ENCODE peak calls at places on chromosomes 12 and 14, in seven cellular contexts. One of them, this sample, is unnamed. For H3K36me3, the result is how much of the 10 kb centered on the place peaks cover.

GRCh38 chr12:8508224-8508623 is 5.1 kb upstream of the CLEC4D start:
- DNase-seq in tibial nerve: no peak
- DNase-seq in fibroblast of lung: no peak
- DNase-seq in neural progenitor cell: no peak
- DNase-seq in HCT116: no peak
- DNase-seq in GM12878: no peak
- DNase-seq in astrocyte: no peak
- DNase-seq in this sample: no peak

GRCh38 chr12:52280319-52280795 is 5.9 kb downstream of the KRT86 start:
- DNase-seq in fibroblast of lung: peak
- DNase-seq in HCT116: peak
- DNase-seq in neural progenitor cell: no peak
- DNase-seq in astrocyte: peak
- DNase-seq in tibial nerve: peak
- DNase-seq in GM12878: no peak
- DNase-seq in this sample: peak

GRCh38 chr14:69716483-69717187 is 50.3 kb upstream of the SRSF5 start:
- DNase-seq in neural progenitor cell: no peak
- DNase-seq in fibroblast of lung: peak
- DNase-seq in tibial nerve: no peak
- DNase-seq in HCT116: no peak
- DNase-seq in GM12878: no peak
- DNase-seq in astrocyte: peak
- DNase-seq in this sample: peak

GRCh38 chr14:95222870-95223398 is 65.6 kb upstream of the DICER1 start:
- DNase-seq in neural progenitor cell: no peak
- DNase-seq in GM12878: no peak
- DNase-seq in tibial nerve: no peak
- DNase-seq in HCT116: no peak
- DNase-seq in fibroblast of lung: peak
- DNase-seq in astrocyte: peak
- DNase-seq in this sample: no peak

GRCh38 chr12:124475295-124476010 is 92.0 kb downstream of the NCOR2 start:
- DNase-seq in astrocyte: no peak
- DNase-seq in tibial nerve: no peak
- DNase-seq in neural progenitor cell: no peak
- DNase-seq in fibroblast of lung: no peak
- DNase-seq in HCT116: no peak
- DNase-seq in GM12878: no peak
- DNase-seq in this sample: no peak

GRCh38 chr12:95215925-95216324 is 1.3 kb downstream of the FGD6 start:
- DNase-seq in HCT116: no peak
- DNase-seq in neural progenitor cell: no peak
- DNase-seq in tibial nerve: no peak
- DNase-seq in fibroblast of lung: peak
- DNase-seq in GM12878: no peak
- DNase-seq in astrocyte: peak
- DNase-seq in this sample: no peak

GRCh38 chr12:52279683-52280318 is 5.4 kb downstream of the KRT86 start:
- DNase-seq in fibroblast of lung: peak
- DNase-seq in GM12878: no peak
- DNase-seq in neural progenitor cell: peak
- DNase-seq in tibial nerve: no peak
- DNase-seq in astrocyte: peak
- DNase-seq in HCT116: no peak
- DNase-seq in this sample: no peak

GRCh38 chr12:77894548-77894947 is 63.9 kb downstream of the NAV3 start:
- DNase-seq in fibroblast of lung: no peak
- DNase-seq in GM12878: no peak
- DNase-seq in neural progenitor cell: no peak
- DNase-seq in astrocyte: no peak
- DNase-seq in HCT116: no peak
- DNase-seq in tibial nerve: no peak
- DNase-seq in this sample: no peak

GRCh38 chr14:104209985-104210520 is 71.7 kb downstream of the KIF26A start:
- DNase-seq in neural progenitor cell: no peak
- DNase-seq in GM12878: no peak
- DNase-seq in tibial nerve: no peak
- DNase-seq in HCT116: no peak
- DNase-seq in fibroblast of lung: no peak
- DNase-seq in astrocyte: no peak
- DNase-seq in this sample: no peak

GRCh38 chr14:73242274-73242960 is 5.1 kb downstream of the PAPLN start:
- DNase-seq in fibroblast of lung: no peak
- DNase-seq in tibial nerve: no peak
- DNase-seq in astrocyte: no peak
- DNase-seq in neural progenitor cell: no peak
- DNase-seq in GM12878: peak
- DNase-seq in HCT116: no peak
- DNase-seq in this sample: peak

GRCh38 chr12:49777800-49778748 is 36.7 kb downstream of the TMBIM6 start:
- DNase-seq in astrocyte: peak
- DNase-seq in neural progenitor cell: peak
- DNase-seq in GM12878: no peak
- DNase-seq in HCT116: peak
- DNase-seq in tibial nerve: no peak
- DNase-seq in fibroblast of lung: peak
- DNase-seq in this sample: peak

GRCh38 chr12:13487326-13487725 is 290.8 kb downstream of the EMP1 start:
- DNase-seq in tibial nerve: no peak
- DNase-seq in HCT116: no peak
- DNase-seq in neural progenitor cell: no peak
- DNase-seq in GM12878: no peak
- DNase-seq in fibroblast of lung: no peak
- DNase-seq in astrocyte: no peak
- DNase-seq in this sample: no peak

GRCh38 chr14:69261761-69262331 is 1.9 kb downstream of the GALNT16 start:
- DNase-seq in neural progenitor cell: peak
- DNase-seq in HCT116: no peak
- DNase-seq in astrocyte: no peak
- DNase-seq in fibroblast of lung: no peak
- DNase-seq in tibial nerve: no peak
- DNase-seq in GM12878: no peak
- DNase-seq in this sample: no peak

GRCh38 chr12:120353556-120354317 is 15.2 kb downstream of the MSI1 start:
- DNase-seq in GM12878: no peak
- DNase-seq in fibroblast of lung: no peak
- DNase-seq in astrocyte: no peak
- DNase-seq in tibial nerve: no peak
- DNase-seq in neural progenitor cell: no peak
- DNase-seq in HCT116: no peak
- DNase-seq in this sample: no peak

GRCh38 chr14:61713724-61714437 is 18.6 kb downstream of the HIF1A start:
- DNase-seq in GM12878: no peak
- DNase-seq in astrocyte: no peak
- DNase-seq in HCT116: no peak
- DNase-seq in fibroblast of lung: no peak
- DNase-seq in neural progenitor cell: no peak
- DNase-seq in tibial nerve: no peak
- DNase-seq in this sample: no peak

GRCh38 chr12:122080149-122081107 is 1.9 kb downstream of the MLXIP start:
- DNase-seq in tibial nerve: peak
- DNase-seq in astrocyte: peak
- DNase-seq in HCT116: no peak
- DNase-seq in GM12878: no peak
- DNase-seq in fibroblast of lung: peak
- DNase-seq in neural progenitor cell: peak
- DNase-seq in this sample: peak

GRCh38 chr14:71354142-71354541 is 446.9 kb downstream of the PCNX1 start:
- DNase-seq in astrocyte: no peak
- DNase-seq in neural progenitor cell: no peak
- DNase-seq in fibroblast of lung: no peak
- DNase-seq in tibial nerve: no peak
- DNase-seq in HCT116: no peak
- DNase-seq in GM12878: no peak
- DNase-seq in this sample: no peak

GRCh38 chr12:72570601-72571000 is 298.4 kb downstream of the TRHDE start:
- DNase-seq in neural progenitor cell: peak
- DNase-seq in astrocyte: no peak
- DNase-seq in fibroblast of lung: no peak
- DNase-seq in GM12878: no peak
- DNase-seq in HCT116: peak
- DNase-seq in tibial nerve: no peak
- DNase-seq in this sample: no peak

GRCh38 chr14:54564071-54564798 is 2.7 kb upstream of the SAMD4A start:
- DNase-seq in tibial nerve: no peak
- DNase-seq in fibroblast of lung: peak
- DNase-seq in HCT116: no peak
- DNase-seq in GM12878: no peak
- DNase-seq in astrocyte: peak
- DNase-seq in neural progenitor cell: peak
- DNase-seq in this sample: no peak

GRCh38 chr12:122081108-122081696 is 2.6 kb downstream of the MLXIP start:
- DNase-seq in tibial nerve: no peak
- DNase-seq in GM12878: no peak
- DNase-seq in astrocyte: no peak
- DNase-seq in neural progenitor cell: no peak
- DNase-seq in fibroblast of lung: peak
- DNase-seq in HCT116: no peak
- DNase-seq in this sample: peak

GRCh38 chr14:101125719-101126375 is 222.3 kb upstream of the RTL1 start:
- DNase-seq in GM12878: no peak
- DNase-seq in neural progenitor cell: no peak
- DNase-seq in fibroblast of lung: no peak
- DNase-seq in HCT116: no peak
- DNase-seq in tibial nerve: no peak
- DNase-seq in astrocyte: no peak
- DNase-seq in this sample: no peak

GRCh38 chr12:116066381-116067230 is 210.9 kb downstream of the MED13L start:
- DNase-seq in neural progenitor cell: peak
- DNase-seq in GM12878: no peak
- DNase-seq in fibroblast of lung: peak
- DNase-seq in astrocyte: no peak
- DNase-seq in HCT116: peak
- DNase-seq in tibial nerve: no peak
- DNase-seq in this sample: peak

GRCh38 chr14:102870994-102871831 is 51.2 kb upstream of the AMN start:
- DNase-seq in GM12878: no peak
- DNase-seq in tibial nerve: no peak
- DNase-seq in astrocyte: no peak
- DNase-seq in neural progenitor cell: no peak
- DNase-seq in fibroblast of lung: no peak
- DNase-seq in HCT116: no peak
- DNase-seq in this sample: no peak

GRCh38 chr12:110382683-110383082 is 20.8 kb downstream of the ANAPC7 start:
- DNase-seq in neural progenitor cell: no peak
- DNase-seq in astrocyte: no peak
- DNase-seq in GM12878: no peak
- DNase-seq in HCT116: no peak
- DNase-seq in fibroblast of lung: no peak
- DNase-seq in tibial nerve: no peak
- DNase-seq in this sample: no peak

GRCh38 chr14:103604620-103605019 is 24.4 kb upstream of the KLC1 start:
- DNase-seq in tibial nerve: no peak
- DNase-seq in GM12878: no peak
- DNase-seq in fibroblast of lung: no peak
- DNase-seq in HCT116: no peak
- DNase-seq in astrocyte: no peak
- DNase-seq in neural progenitor cell: no peak
- DNase-seq in this sample: no peak

GRCh38 chr12:14885718-14886201 is at the start of gene MGP:
- DNase-seq in GM12878: no peak
- DNase-seq in HCT116: no peak
- DNase-seq in tibial nerve: peak
- DNase-seq in neural progenitor cell: no peak
- DNase-seq in astrocyte: peak
- DNase-seq in fibroblast of lung: peak
- DNase-seq in this sample: peak
- H3K4me3 ChIP-seq in GM12878: no peak
- H3K4me3 ChIP-seq in HCT116: no peak
- H3K4me3 ChIP-seq in tibial nerve: peak
- H3K4me3 ChIP-seq in neural progenitor cell: no peak
- H3K4me3 ChIP-seq in astrocyte: peak
- H3K4me3 ChIP-seq in fibroblast of lung: peak
- H3K4me3 ChIP-seq in this sample: no peak

GRCh38 chr14:37598973-37599526 is 3.6 kb downstream of the TTC6 start:
- DNase-seq in neural progenitor cell: peak
- DNase-seq in GM12878: no peak
- DNase-seq in fibroblast of lung: no peak
- DNase-seq in astrocyte: no peak
- DNase-seq in HCT116: no peak
- DNase-seq in tibial nerve: no peak
- DNase-seq in this sample: no peak
- H3K36me3 ChIP-seq in neural progenitor cell: under half
- H3K36me3 ChIP-seq in GM12878: under half
- H3K36me3 ChIP-seq in fibroblast of lung: under half
- H3K36me3 ChIP-seq in astrocyte: under half
- H3K36me3 ChIP-seq in HCT116: under half
- H3K36me3 ChIP-seq in tibial nerve: under half
- H3K36me3 ChIP-seq in this sample: under half

DNA sequence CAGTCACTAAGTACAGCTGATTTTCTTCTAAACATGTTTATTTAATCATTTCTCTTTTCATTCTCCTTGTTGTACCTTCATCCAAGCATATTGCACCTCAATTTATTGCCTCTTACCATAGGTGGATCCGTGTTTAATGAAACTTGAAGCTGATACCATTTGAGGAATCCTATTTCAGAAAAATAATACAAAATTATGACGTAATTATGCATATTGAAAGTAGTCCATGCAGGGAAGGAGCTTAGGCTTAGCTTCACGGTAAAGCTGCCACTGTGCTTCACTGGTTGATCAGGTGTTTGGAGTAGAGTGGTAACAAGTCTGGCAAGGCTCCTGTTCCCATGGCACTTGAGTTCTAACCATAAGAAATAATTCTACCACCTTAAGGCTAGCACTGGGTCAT is 61.0 kb upstream of the CLEC14A start:
- DNase-seq in fibroblast of lung: no peak
- DNase-seq in HCT116: no peak
- DNase-seq in tibial nerve: no peak
- DNase-seq in GM12878: no peak
- DNase-seq in astrocyte: no peak
- DNase-seq in neural progenitor cell: no peak
- DNase-seq in this sample: no peak
- H3K4me3 ChIP-seq in fibroblast of lung: no peak
- H3K4me3 ChIP-seq in HCT116: no peak
- H3K4me3 ChIP-seq in tibial nerve: no peak
- H3K4me3 ChIP-seq in GM12878: no peak
- H3K4me3 ChIP-seq in astrocyte: no peak
- H3K4me3 ChIP-seq in neural progenitor cell: no peak
- H3K4me3 ChIP-seq in this sample: no peak

DNA sequence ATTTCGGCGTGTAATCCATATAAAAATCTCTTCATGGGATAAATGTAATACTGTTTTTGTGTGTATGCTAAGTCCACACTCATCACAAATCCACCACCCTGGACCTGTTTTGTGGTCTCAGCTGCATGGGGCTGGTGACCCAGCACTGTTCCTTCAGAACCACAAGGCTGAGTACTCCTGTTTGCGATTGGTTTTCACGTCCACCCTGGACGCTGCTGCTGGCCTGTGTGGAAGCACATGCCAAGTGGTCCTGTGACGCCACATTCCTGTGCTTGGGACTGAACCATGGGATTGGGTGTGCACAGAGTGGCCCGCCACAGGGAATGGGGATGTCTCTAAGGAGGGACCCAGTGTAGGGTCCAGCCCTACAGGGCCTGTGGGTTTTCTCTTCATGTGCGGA is 4.3 kb downstream of the PUS1 start:
- DNase-seq in tibial nerve: no peak
- DNase-seq in astrocyte: no peak
- DNase-seq in neural progenitor cell: no peak
- DNase-seq in GM12878: no peak
- DNase-seq in HCT116: no peak
- DNase-seq in fibroblast of lung: no peak
- DNase-seq in this sample: no peak
- H3K36me3 ChIP-seq in tibial nerve: half or more
- H3K36me3 ChIP-seq in astrocyte: under half
- H3K36me3 ChIP-seq in neural progenitor cell: under half
- H3K36me3 ChIP-seq in GM12878: under half
- H3K36me3 ChIP-seq in HCT116: under half
- H3K36me3 ChIP-seq in fibroblast of lung: under half
- H3K36me3 ChIP-seq in this sample: half or more

This sample was measured in MG63.